ENCODE peak calls at places on chromosome 7, in seven cellular contexts. One of them, this sample, is unnamed.

GRCh38 chr7:33895025-33895804 is 10.1 kb upstream of the BMPER start:
- DNase-seq in trophoblast cell: peak
- DNase-seq in H9: peak
- DNase-seq in IMR-90: peak
- DNase-seq in neuronal stem cell: peak
- DNase-seq in mesenchymal stem cell: peak
- DNase-seq in mesendoderm: peak
- DNase-seq in this sample: peak

GRCh38 chr7:43679210-43680068 is 49.9 kb downstream of the COA1 start:
- DNase-seq in trophoblast cell: no peak
- DNase-seq in H9: no peak
- DNase-seq in mesenchymal stem cell: no peak
- DNase-seq in mesendoderm: no peak
- DNase-seq in neuronal stem cell: no peak
- DNase-seq in IMR-90: no peak
- DNase-seq in this sample: no peak

GRCh38 chr7:48976850-48977249 is 52.5 kb downstream of the CDC14C start:
- DNase-seq in trophoblast cell: no peak
- DNase-seq in H9: no peak
- DNase-seq in mesendoderm: no peak
- DNase-seq in IMR-90: no peak
- DNase-seq in neuronal stem cell: no peak
- DNase-seq in mesenchymal stem cell: no peak
- DNase-seq in this sample: no peak

GRCh38 chr7:21902240-21902639 is 43.5 kb downstream of the CDCA7L start:
- DNase-seq in neuronal stem cell: no peak
- DNase-seq in mesendoderm: no peak
- DNase-seq in trophoblast cell: peak
- DNase-seq in H9: no peak
- DNase-seq in IMR-90: peak
- DNase-seq in mesenchymal stem cell: no peak
- DNase-seq in this sample: no peak

GRCh38 chr7:132933076-132933466 is 148.8 kb downstream of the CHCHD3 start:
- DNase-seq in H9: no peak
- DNase-seq in mesenchymal stem cell: peak
- DNase-seq in mesendoderm: no peak
- DNase-seq in neuronal stem cell: no peak
- DNase-seq in IMR-90: peak
- DNase-seq in trophoblast cell: no peak
- DNase-seq in this sample: no peak

GRCh38 chr7:16840094-16840493 is 35.3 kb upstream of the AGR2 start:
- DNase-seq in neuronal stem cell: no peak
- DNase-seq in trophoblast cell: no peak
- DNase-seq in mesenchymal stem cell: no peak
- DNase-seq in mesendoderm: peak
- DNase-seq in IMR-90: no peak
- DNase-seq in H9: no peak
- DNase-seq in this sample: no peak

GRCh38 chr7:102874166-102874829 is 38.5 kb upstream of the LRRC17 start:
- DNase-seq in H9: no peak
- DNase-seq in IMR-90: peak
- DNase-seq in trophoblast cell: no peak
- DNase-seq in mesenchymal stem cell: peak
- DNase-seq in mesendoderm: no peak
- DNase-seq in neuronal stem cell: no peak
- DNase-seq in this sample: no peak

GRCh38 chr7:6479067-6479466 is 31.3 kb upstream of the DAGLB start:
- DNase-seq in H9: no peak
- DNase-seq in IMR-90: no peak
- DNase-seq in neuronal stem cell: no peak
- DNase-seq in trophoblast cell: no peak
- DNase-seq in mesendoderm: no peak
- DNase-seq in mesenchymal stem cell: no peak
- DNase-seq in this sample: no peak

GRCh38 chr7:22728416-22729029 is 1.5 kb downstream of the IL6 start:
- DNase-seq in IMR-90: peak
- DNase-seq in mesenchymal stem cell: peak
- DNase-seq in neuronal stem cell: no peak
- DNase-seq in trophoblast cell: no peak
- DNase-seq in mesendoderm: peak
- DNase-seq in H9: no peak
- DNase-seq in this sample: no peak

GRCh38 chr7:158266817-158267736 is 320.5 kb downstream of the PTPRN2 start:
- DNase-seq in mesenchymal stem cell: no peak
- DNase-seq in IMR-90: no peak
- DNase-seq in trophoblast cell: no peak
- DNase-seq in mesendoderm: no peak
- DNase-seq in neuronal stem cell: no peak
- DNase-seq in H9: no peak
- DNase-seq in this sample: no peak

GRCh38 chr7:16395121-16395520 is 26.2 kb downstream of the CRPPA start:
- DNase-seq in IMR-90: no peak
- DNase-seq in trophoblast cell: no peak
- DNase-seq in neuronal stem cell: no peak
- DNase-seq in H9: no peak
- DNase-seq in mesenchymal stem cell: no peak
- DNase-seq in mesendoderm: no peak
- DNase-seq in this sample: no peak

GRCh38 chr7:22675917-22676343 is 51.1 kb upstream of the IL6 start:
- DNase-seq in trophoblast cell: no peak
- DNase-seq in neuronal stem cell: no peak
- DNase-seq in mesenchymal stem cell: peak
- DNase-seq in IMR-90: peak
- DNase-seq in mesendoderm: no peak
- DNase-seq in H9: no peak
- DNase-seq in this sample: no peak

GRCh38 chr7:27377988-27378387 is 135.4 kb downstream of the EVX1 start:
- DNase-seq in trophoblast cell: no peak
- DNase-seq in IMR-90: no peak
- DNase-seq in neuronal stem cell: no peak
- DNase-seq in mesendoderm: peak
- DNase-seq in mesenchymal stem cell: no peak
- DNase-seq in H9: no peak
- DNase-seq in this sample: no peak

GRCh38 chr7:88226886-88227516 is 7.2 kb upstream of the SRI start:
- DNase-seq in trophoblast cell: peak
- DNase-seq in mesenchymal stem cell: peak
- DNase-seq in neuronal stem cell: no peak
- DNase-seq in H9: no peak
- DNase-seq in mesendoderm: peak
- DNase-seq in IMR-90: peak
- DNase-seq in this sample: no peak

GRCh38 chr7:66205736-66206080 is 574 bp downstream of the TPST1 start:
- DNase-seq in mesenchymal stem cell: no peak
- DNase-seq in mesendoderm: peak
- DNase-seq in IMR-90: no peak
- DNase-seq in neuronal stem cell: no peak
- DNase-seq in trophoblast cell: no peak
- DNase-seq in H9: peak
- DNase-seq in this sample: no peak

GRCh38 chr7:20307901-20308300 is 22.8 kb upstream of the ITGB8 start:
- DNase-seq in IMR-90: no peak
- DNase-seq in mesenchymal stem cell: peak
- DNase-seq in trophoblast cell: no peak
- DNase-seq in H9: peak
- DNase-seq in mesendoderm: peak
- DNase-seq in neuronal stem cell: peak
- DNase-seq in this sample: no peak

GRCh38 chr7:50306491-50307367 is 2.2 kb downstream of the IKZF1 start:
- DNase-seq in mesenchymal stem cell: no peak
- DNase-seq in H9: no peak
- DNase-seq in neuronal stem cell: no peak
- DNase-seq in trophoblast cell: no peak
- DNase-seq in IMR-90: no peak
- DNase-seq in mesendoderm: no peak
- DNase-seq in this sample: no peak

GRCh38 chr7:46534593-46535271 is 613.7 kb upstream of the IGFBP3 start:
- DNase-seq in H9: peak
- DNase-seq in mesendoderm: peak
- DNase-seq in trophoblast cell: no peak
- DNase-seq in neuronal stem cell: peak
- DNase-seq in mesenchymal stem cell: peak
- DNase-seq in IMR-90: peak
- DNase-seq in this sample: peak

GRCh38 chr7:121744877-121745276 is 128.1 kb upstream of the PTPRZ1 start:
- DNase-seq in IMR-90: no peak
- DNase-seq in mesendoderm: no peak
- DNase-seq in trophoblast cell: no peak
- DNase-seq in mesenchymal stem cell: no peak
- DNase-seq in H9: no peak
- DNase-seq in neuronal stem cell: no peak
- DNase-seq in this sample: no peak

GRCh38 chr7:120550494-120551048 is 277.6 kb downstream of the KCND2 start:
- DNase-seq in trophoblast cell: no peak
- DNase-seq in mesendoderm: peak
- DNase-seq in H9: no peak
- DNase-seq in mesenchymal stem cell: peak
- DNase-seq in neuronal stem cell: no peak
- DNase-seq in IMR-90: no peak
- DNase-seq in this sample: no peak

GRCh38 chr7:130430841-130431713 is 9.7 kb downstream of the CEP41 start:
- DNase-seq in mesendoderm: no peak
- DNase-seq in IMR-90: peak
- DNase-seq in mesenchymal stem cell: peak
- DNase-seq in trophoblast cell: no peak
- DNase-seq in H9: no peak
- DNase-seq in neuronal stem cell: no peak
- DNase-seq in this sample: no peak

GRCh38 chr7:38306136-38306535 is 32.7 kb upstream of the TARP start:
- DNase-seq in mesenchymal stem cell: peak
- DNase-seq in neuronal stem cell: no peak
- DNase-seq in mesendoderm: no peak
- DNase-seq in trophoblast cell: peak
- DNase-seq in H9: no peak
- DNase-seq in IMR-90: peak
- DNase-seq in this sample: no peak

GRCh38 chr7:122686360-122686878 is 12.5 kb downstream of the RNF133 start:
- DNase-seq in mesendoderm: peak
- DNase-seq in trophoblast cell: no peak
- DNase-seq in mesenchymal stem cell: no peak
- DNase-seq in H9: no peak
- DNase-seq in IMR-90: no peak
- DNase-seq in neuronal stem cell: no peak
- DNase-seq in this sample: no peak

GRCh38 chr7:136741941-136742340 is 126.5 kb upstream of the CHRM2 start:
- DNase-seq in neuronal stem cell: no peak
- DNase-seq in H9: no peak
- DNase-seq in mesendoderm: no peak
- DNase-seq in trophoblast cell: no peak
- DNase-seq in mesenchymal stem cell: peak
- DNase-seq in IMR-90: no peak
- DNase-seq in this sample: no peak

GRCh38 chr7:134400859-134401258 is 58.0 kb downstream of the AKR1B1 start:
- DNase-seq in trophoblast cell: no peak
- DNase-seq in mesendoderm: no peak
- DNase-seq in neuronal stem cell: no peak
- DNase-seq in H9: no peak
- DNase-seq in IMR-90: no peak
- DNase-seq in mesenchymal stem cell: no peak
- DNase-seq in this sample: no peak

GRCh38 chr7:134405299-134405698 is 53.6 kb downstream of the AKR1B1 start:
- DNase-seq in mesenchymal stem cell: no peak
- DNase-seq in IMR-90: no peak
- DNase-seq in trophoblast cell: no peak
- DNase-seq in H9: no peak
- DNase-seq in neuronal stem cell: no peak
- DNase-seq in mesendoderm: no peak
- DNase-seq in this sample: no peak

GRCh38 chr7:134403062-134403461 is 55.8 kb downstream of the AKR1B1 start:
- DNase-seq in IMR-90: no peak
- DNase-seq in trophoblast cell: no peak
- DNase-seq in mesendoderm: no peak
- DNase-seq in mesenchymal stem cell: no peak
- DNase-seq in H9: no peak
- DNase-seq in neuronal stem cell: no peak
- DNase-seq in this sample: no peak

GRCh38 chr7:134406431-134406830 is 52.5 kb downstream of the AKR1B1 start:
- DNase-seq in mesendoderm: no peak
- DNase-seq in IMR-90: no peak
- DNase-seq in neuronal stem cell: no peak
- DNase-seq in trophoblast cell: no peak
- DNase-seq in mesenchymal stem cell: no peak
- DNase-seq in H9: no peak
- DNase-seq in this sample: no peak
- H2BK120ac ChIP-seq in mesendoderm: no peak
- H2BK120ac ChIP-seq in IMR-90: no peak
- H2BK120ac ChIP-seq in neuronal stem cell: no peak
- H2BK120ac ChIP-seq in trophoblast cell: no peak
- H2BK120ac ChIP-seq in mesenchymal stem cell: no peak
- H2BK120ac ChIP-seq in H9: no peak
- H2BK120ac ChIP-seq in this sample: no peak

GRCh38 chr7:97419898-97420297 is 302.4 kb downstream of the SDHAF3 start:
- DNase-seq in neuronal stem cell: no peak
- DNase-seq in IMR-90: no peak
- DNase-seq in H9: no peak
- DNase-seq in mesendoderm: no peak
- DNase-seq in trophoblast cell: no peak
- DNase-seq in mesenchymal stem cell: no peak
- DNase-seq in this sample: no peak
- H2BK120ac ChIP-seq in neuronal stem cell: no peak
- H2BK120ac ChIP-seq in IMR-90: no peak
- H2BK120ac ChIP-seq in H9: no peak
- H2BK120ac ChIP-seq in mesendoderm: no peak
- H2BK120ac ChIP-seq in trophoblast cell: no peak
- H2BK120ac ChIP-seq in mesenchymal stem cell: no peak
- H2BK120ac ChIP-seq in this sample: no peak

GRCh38 chr7:830069-830468 is 2.2 kb upstream of the SUN1 start:
- DNase-seq in H9: no peak
- DNase-seq in trophoblast cell: no peak
- DNase-seq in neuronal stem cell: no peak
- DNase-seq in mesenchymal stem cell: no peak
- DNase-seq in IMR-90: no peak
- DNase-seq in mesendoderm: no peak
- DNase-seq in this sample: no peak
- H2BK120ac ChIP-seq in H9: no peak
- H2BK120ac ChIP-seq in trophoblast cell: no peak
- H2BK120ac ChIP-seq in neuronal stem cell: no peak
- H2BK120ac ChIP-seq in mesenchymal stem cell: no peak
- H2BK120ac ChIP-seq in IMR-90: no peak
- H2BK120ac ChIP-seq in mesendoderm: no peak
- H2BK120ac ChIP-seq in this sample: no peak

GRCh38 chr7:98116656-98117461 is 10.2 kb downstream of the LMTK2 start:
- DNase-seq in H9: no peak
- DNase-seq in neuronal stem cell: no peak
- DNase-seq in trophoblast cell: no peak
- DNase-seq in mesendoderm: no peak
- DNase-seq in IMR-90: peak
- DNase-seq in mesenchymal stem cell: peak
- DNase-seq in this sample: no peak
- H2BK120ac ChIP-seq in H9: no peak
- H2BK120ac ChIP-seq in neuronal stem cell: no peak
- H2BK120ac ChIP-seq in trophoblast cell: no peak
- H2BK120ac ChIP-seq in mesendoderm: no peak
- H2BK120ac ChIP-seq in IMR-90: no peak
- H2BK120ac ChIP-seq in mesenchymal stem cell: no peak
- H2BK120ac ChIP-seq in this sample: no peak

DNA sequence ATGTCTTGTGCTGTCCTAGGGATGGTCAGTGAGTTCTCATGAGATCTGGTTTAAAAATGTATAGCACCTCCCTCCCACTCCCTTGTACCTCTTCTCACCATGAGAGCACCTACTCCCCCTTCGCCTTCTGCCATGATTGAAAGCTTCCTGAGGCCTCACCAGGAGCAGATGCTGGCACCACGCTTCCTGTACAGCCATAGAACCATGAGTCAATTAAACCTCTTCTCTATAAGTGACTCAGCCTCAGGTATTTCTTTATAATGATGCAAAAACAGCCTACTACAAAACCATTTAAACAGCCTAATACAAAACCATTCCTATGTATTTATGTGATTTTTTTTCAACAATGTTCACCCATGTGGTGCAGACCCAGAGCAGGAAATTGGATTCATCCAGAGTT is 32.0 kb downstream of the KDM7A start:
- DNase-seq in H9: no peak
- DNase-seq in mesendoderm: no peak
- DNase-seq in IMR-90: no peak
- DNase-seq in trophoblast cell: no peak
- DNase-seq in neuronal stem cell: no peak
- DNase-seq in mesenchymal stem cell: no peak
- DNase-seq in this sample: no peak
- H2BK120ac ChIP-seq in H9: no peak
- H2BK120ac ChIP-seq in mesendoderm: no peak
- H2BK120ac ChIP-seq in IMR-90: no peak
- H2BK120ac ChIP-seq in trophoblast cell: no peak
- H2BK120ac ChIP-seq in neuronal stem cell: no peak
- H2BK120ac ChIP-seq in mesenchymal stem cell: no peak
- H2BK120ac ChIP-seq in this sample: no peak

This sample was measured in H1.